ENCODE peak calls at places on chromosomes 3 and 15, in six cellular contexts. S, T, Q, N, W and D are unnamed samples.

GRCh38 chr3:107523361-107524213 is 825 bp downstream of the BBX start:
- DNase-seq in S (peak; percentile 49), T (peak; percentile 61), Q (peak; percentile 36), N (peak; percentile 43), W (peak; percentile 75), D (peak; percentile 41)

GRCh38 chr15:73440571-73440970 is 2.4 kb upstream of the REC114 start:
- DNase-seq in S (no peak), T (no peak), Q (no peak), N (no peak), W (no peak), D (no peak)

GRCh38 chr3:41190509-41191284 is 8.6 kb upstream of the CTNNB1 start:
- DNase-seq in S (no peak), T (no peak), Q (no peak), N (no peak), W (no peak), D (no peak)

GRCh38 chr3:118480101-118480860 is 554.4 kb downstream of the IGSF11 start:
- DNase-seq in S (no peak), T (no peak), Q (no peak), N (no peak), W (no peak), D (no peak)

GRCh38 chr3:115581347-115582135 is 41.8 kb upstream of the GAP43 start:
- DNase-seq in S (no peak), T (peak; percentile 21), Q (no peak), N (peak; percentile 52), W (peak; percentile 43), D (no peak)

GRCh38 chr3:14336414-14337285 is 65.8 kb upstream of the SLC6A6 start:
- DNase-seq in S (no peak), T (no peak), Q (no peak), N (peak; percentile 93), W (peak; percentile 58), D (no peak)

GRCh38 chr3:129553771-129554170 is 10.8 kb downstream of the H1-8 start:
- DNase-seq in S (no peak), T (no peak), Q (no peak), N (no peak), W (no peak), D (no peak)

GRCh38 chr15:58235961-58236360 is 97.8 kb downstream of the AQP9 start:
- DNase-seq in S (no peak), T (no peak), Q (no peak), N (peak; percentile 14), W (no peak), D (no peak)

GRCh38 chr3:193016437-193016887 is 98.8 kb upstream of the MB21D2 start:
- DNase-seq in S (peak; percentile 37), T (peak; percentile 82), Q (no peak), N (peak; percentile 41), W (no peak), D (peak; percentile 44)

GRCh38 chr3:4850211-4850927 is 128.9 kb upstream of the BHLHE40 start:
- DNase-seq in S (no peak), T (no peak), Q (no peak), N (no peak), W (no peak), D (no peak)

GRCh38 chr15:65556622-65557021 is 26.4 kb downstream of the HACD3 start:
- DNase-seq in S (no peak), T (no peak), Q (no peak), N (peak; percentile 12), W (no peak), D (no peak)

GRCh38 chr15:90286678-90287077 is 21.2 kb downstream of the NGRN start:
- DNase-seq in S (no peak), T (peak; percentile 42), Q (no peak), N (peak; percentile 58), W (peak; percentile 40), D (no peak)

GRCh38 chr15:82548700-82549099 is 8.4 kb upstream of the RPS17 start:
- DNase-seq in S (no peak), T (no peak), Q (no peak), N (no peak), W (no peak), D (no peak)

GRCh38 chr3:175082631-175083030 is 223.5 kb downstream of the NAALADL2 start:
- DNase-seq in S (no peak), T (no peak), Q (no peak), N (no peak), W (no peak), D (no peak)

GRCh38 chr15:100106732-100107131 is 235.0 kb downstream of the ADAMTS17 start:
- DNase-seq in S (peak; percentile 4), T (peak; percentile 88), Q (no peak), N (no peak), W (no peak), D (no peak)

GRCh38 chr3:172292422-172292821 is 155.8 kb downstream of the GHSR start:
- DNase-seq in S (no peak), T (no peak), Q (no peak), N (no peak), W (no peak), D (no peak)

GRCh38 chr3:172294238-172294806 is 153.9 kb downstream of the GHSR start:
- DNase-seq in S (no peak), T (no peak), Q (no peak), N (no peak), W (no peak), D (no peak)

GRCh38 chr3:172290457-172290856 is 157.8 kb downstream of the GHSR start:
- DNase-seq in S (no peak), T (no peak), Q (no peak), N (no peak), W (no peak), D (no peak)

GRCh38 chr3:172291650-172292049 is 156.6 kb downstream of the GHSR start:
- DNase-seq in S (no peak), T (peak; percentile 72), Q (no peak), N (no peak), W (no peak), D (no peak)

DNA sequence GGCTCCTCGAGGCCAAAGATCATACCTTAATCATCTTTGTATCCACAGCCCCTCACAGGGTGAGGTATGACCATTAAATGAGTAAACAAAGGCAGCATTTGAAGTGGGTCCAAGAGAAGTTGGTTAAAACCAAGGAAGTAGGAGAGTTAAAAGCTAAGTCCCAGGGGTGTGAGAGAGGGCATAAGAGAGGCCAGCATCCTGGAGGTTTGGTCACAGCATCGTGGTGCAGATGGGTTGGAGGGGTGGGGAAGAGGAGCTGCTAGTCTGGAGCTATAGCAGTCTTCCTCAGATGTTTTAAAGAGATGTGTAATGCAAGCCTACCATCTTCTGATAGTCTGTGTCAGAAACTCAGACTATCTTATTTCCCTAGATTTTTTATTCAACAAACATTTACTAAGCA is 155.2 kb downstream of the GHSR start:
- DNase-seq in S (no peak), T (no peak), Q (no peak), N (no peak), W (no peak), D (no peak)
- H3K36me3 ChIP-seq in S (no peaks in the 10 kb centered on the region), T (no peaks in the 10 kb centered on the region), Q (peaks cover 13% of the 10 kb centered on the region), N (peaks cover 27% of the 10 kb centered on the region), W (no peaks in the 10 kb centered on the region), D (no peaks in the 10 kb centered on the region)

DNA sequence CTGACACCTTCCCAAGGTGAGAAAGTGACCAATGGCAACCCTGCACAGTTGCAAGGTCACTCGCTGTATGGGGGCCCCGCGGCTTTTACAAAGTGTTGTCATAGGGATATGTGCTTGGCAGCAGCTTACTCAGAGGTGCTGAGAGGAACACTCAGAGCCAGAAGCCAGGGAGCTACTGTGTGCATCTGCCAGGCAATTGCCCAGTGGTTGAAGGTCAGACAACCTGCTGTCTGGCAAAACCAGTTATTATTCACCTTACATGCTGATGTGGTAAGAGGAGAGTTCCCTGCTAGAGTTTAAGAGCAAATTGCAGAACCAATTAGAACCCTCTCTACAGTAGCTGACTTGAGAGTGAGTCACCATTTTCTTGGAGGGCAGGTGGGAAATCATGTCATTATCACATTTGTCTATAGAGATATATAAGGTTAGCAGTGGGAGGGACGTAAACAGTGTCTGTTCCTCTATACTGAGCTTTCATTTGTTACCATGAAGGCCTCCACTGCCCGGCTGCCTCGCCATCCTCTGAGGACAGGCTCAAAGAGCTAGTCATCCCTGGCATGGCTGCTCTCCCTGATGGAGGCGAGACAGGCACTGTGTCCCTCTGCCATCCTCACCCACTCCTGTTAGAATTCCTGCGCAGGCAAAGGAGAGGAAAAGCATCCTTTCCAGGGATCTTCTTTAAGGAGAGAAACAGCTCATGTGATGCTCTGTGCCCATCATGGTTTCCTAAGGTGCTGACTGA is 274.4 kb downstream of the PLCL2 start:
- DNase-seq in S (no peak), T (peak; percentile 47), Q (no peak), N (peak; percentile 28), W (no peak), D (peak; percentile 51)
- H3K27ac ChIP-seq in S (no peak overlapping the region), T (no peak overlapping the region), Q (no peak overlapping the region), N (no peak overlapping the region), W (no peak overlapping the region), D (peak overlapping the region; percentile 89)

GRCh38 chr15:26102988-26103387 is 239.9 kb upstream of the ATP10A start:
- DNase-seq in S (no peak), T (no peak), Q (no peak), N (peak; percentile 55), W (no peak), D (no peak)

GRCh38 chr15:26102365-26102764 is 239.2 kb upstream of the ATP10A start:
- DNase-seq in S (no peak), T (no peak), Q (no peak), N (no peak), W (no peak), D (no peak)

GRCh38 chr15:26101443-26101842 is 238.3 kb upstream of the ATP10A start:
- DNase-seq in S (no peak), T (no peak), Q (no peak), N (no peak), W (no peak), D (no peak)

GRCh38 chr15:26106556-26106955 is 243.4 kb upstream of the ATP10A start:
- DNase-seq in S (no peak), T (no peak), Q (no peak), N (no peak), W (no peak), D (no peak)
- H3K36me3 ChIP-seq in S (no peaks in the 10 kb centered on the region), T (no peaks in the 10 kb centered on the region), Q (no peaks in the 10 kb centered on the region), N (no peaks in the 10 kb centered on the region), W (no peaks in the 10 kb centered on the region), D (no peaks in the 10 kb centered on the region)

GRCh38 chr3:122946185-122946584 is 81.4 kb downstream of the SEMA5B start:
- DNase-seq in S (no peak), T (no peak), Q (no peak), N (no peak), W (no peak), D (no peak)

GRCh38 chr3:122945230-122945629 is 82.3 kb downstream of the SEMA5B start:
- DNase-seq in S (no peak), T (no peak), Q (no peak), N (no peak), W (no peak), D (no peak)

GRCh38 chr3:122948398-122948797 is 79.2 kb downstream of the SEMA5B start:
- DNase-seq in S (no peak), T (no peak), Q (no peak), N (no peak), W (no peak), D (no peak)

GRCh38 chr3:122947621-122948202 is 79.9 kb downstream of the SEMA5B start:
- DNase-seq in S (no peak), T (no peak), Q (no peak), N (peak; percentile 51), W (no peak), D (no peak)

DNA sequence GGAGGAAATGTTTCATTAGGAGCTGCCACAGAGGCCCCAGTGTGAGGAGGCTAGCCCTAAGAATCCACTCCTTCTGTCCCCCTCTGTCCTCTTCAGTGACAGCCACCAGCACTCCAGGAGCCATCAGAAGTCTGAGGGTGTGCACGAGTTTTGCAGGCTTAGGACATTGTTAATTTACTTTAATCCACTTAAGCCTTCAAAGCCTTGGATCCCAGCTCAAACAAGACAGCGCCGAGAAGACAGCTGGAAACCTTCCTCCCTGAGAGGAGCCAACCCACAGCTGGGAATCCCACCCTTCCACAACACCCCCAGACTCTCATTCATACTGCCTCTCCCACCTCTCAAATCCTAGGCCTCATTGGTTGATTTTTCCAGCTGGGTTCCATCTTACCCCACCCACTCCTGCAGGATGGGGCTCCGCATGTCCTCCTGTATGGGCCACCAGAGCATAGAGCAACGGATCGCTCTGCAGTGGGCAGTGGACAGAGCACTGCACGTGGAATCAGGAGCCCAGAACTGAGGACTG is 80.4 kb downstream of the SEMA5B start:
- DNase-seq in S (no peak), T (no peak), Q (no peak), N (no peak), W (no peak), D (no peak)
- H3K27ac ChIP-seq in S (no peak overlapping the region), T (no peak overlapping the region), Q (no peak overlapping the region), N (peak overlapping the region; percentile 21), W (no peak overlapping the region), D (peak overlapping the region; percentile 15)